ENCODE peak calls at places on chromosomes 2 and 18, in ten cellular contexts. Z is bronchial epithelial cell, F is psoas muscle, C is fibroblast of pulmonary artery, E is BJ, J is cardiac fibroblast, D is GM12865, P is endodermal cell, U is IMR-90, S is A673. Q is an unnamed sample.

GRCh38 chr2:53567073-53567472 is 200.5 kb upstream of the CHAC2 start:
- DNase-seq in Z (no peak), F (no peak), C (no peak), E (no peak), J (no peak), D (no peak), P (no peak), U (no peak), S (no peak), Q (no peak)

GRCh38 chr2:30775833-30776232 is 31.4 kb downstream of the CAPN13 start:
- DNase-seq in Z (no peak), F (no peak), C (no peak), E (no peak), J (no peak), D (no peak), P (peak), U (no peak), S (no peak), Q (no peak)

GRCh38 chr2:119012345-119013301 is 70.6 kb downstream of the MARCO start:
- DNase-seq in Z (no peak), F (no peak), C (no peak), E (no peak), J (no peak), D (no peak), P (peak), U (no peak), S (no peak), Q (no peak)

GRCh38 chr2:86331391-86331790 is 6.0 kb downstream of the REEP1 start:
- DNase-seq in Z (no peak), F (no peak), C (no peak), E (no peak), J (no peak), D (no peak), P (no peak), U (no peak), S (no peak), Q (no peak)

GRCh38 chr2:26595146-26595545 is 46.0 kb downstream of the CIB4 start:
- DNase-seq in Z (no peak), F (no peak), C (no peak), E (no peak), J (no peak), D (no peak), P (peak), U (no peak), S (no peak), Q (no peak)

GRCh38 chr2:43270930-43271615 is 44.7 kb upstream of the ZFP36L2 start:
- DNase-seq in Z (peak), F (no peak), C (no peak), E (no peak), J (no peak), D (no peak), P (peak), U (no peak), S (no peak), Q (no peak)

GRCh38 chr2:119383410-119384140 is 16.8 kb downstream of the DBI start:
- DNase-seq in Z (no peak), F (no peak), C (no peak), E (no peak), J (no peak), D (no peak), P (no peak), U (no peak), S (no peak), Q (peak)

GRCh38 chr2:28577796-28578680 is 82.2 kb downstream of the PLB1 start:
- DNase-seq in Z (no peak), F (no peak), C (no peak), E (no peak), J (no peak), D (no peak), P (no peak), U (no peak), S (no peak), Q (no peak)

GRCh38 chr2:234670052-234670451 is 173.2 kb upstream of the ARL4C start:
- DNase-seq in Z (peak), F (no peak), C (peak), E (no peak), J (peak), D (no peak), P (peak), U (peak), S (no peak), Q (peak)

GRCh38 chr2:9473985-9474360 is 378 bp upstream of the IAH1 start:
- DNase-seq in Z (no peak), F (peak), C (peak), E (no peak), J (peak), D (peak), P (no peak), U (no peak), S (peak), Q (no peak)

GRCh38 chr18:10659000-10659399 is 133.2 kb downstream of the NAPG start:
- DNase-seq in Z (no peak), F (no peak), C (no peak), E (no peak), J (no peak), D (no peak), P (no peak), U (no peak), S (no peak), Q (no peak)

GRCh38 chr2:20479835-20480234 is 33.0 kb downstream of the RHOB start:
- DNase-seq in Z (no peak), F (no peak), C (no peak), E (no peak), J (no peak), D (no peak), P (peak), U (no peak), S (no peak), Q (no peak)

GRCh38 chr2:192741889-192742288 is 547.2 kb upstream of the TMEFF2 start:
- DNase-seq in Z (peak), F (no peak), C (peak), E (no peak), J (no peak), D (no peak), P (peak), U (no peak), S (peak), Q (peak)

GRCh38 chr2:121888189-121888557 is 132.7 kb downstream of the TSN start:
- DNase-seq in Z (peak), F (no peak), C (no peak), E (no peak), J (no peak), D (peak), P (peak), U (no peak), S (peak), Q (peak)
- TF ChIP-seq CTCF in Z (peak), F (peak), C (peak), E (peak), J (peak), D (peak), P (peak), U (no peak), S (peak), Q (peak)

GRCh38 chr18:21598726-21599584 is 1.5 kb downstream of the ESCO1 start:
- DNase-seq in Z (no peak), F (no peak), C (peak), E (no peak), J (peak), D (peak), P (peak), U (no peak), S (no peak), Q (peak)
- H3K4me3 ChIP-seq in Z (peak), F (peak), C (peak), E (peak), J (peak), D (peak), P (peak), U (peak), S (peak), Q (peak)

DNA sequence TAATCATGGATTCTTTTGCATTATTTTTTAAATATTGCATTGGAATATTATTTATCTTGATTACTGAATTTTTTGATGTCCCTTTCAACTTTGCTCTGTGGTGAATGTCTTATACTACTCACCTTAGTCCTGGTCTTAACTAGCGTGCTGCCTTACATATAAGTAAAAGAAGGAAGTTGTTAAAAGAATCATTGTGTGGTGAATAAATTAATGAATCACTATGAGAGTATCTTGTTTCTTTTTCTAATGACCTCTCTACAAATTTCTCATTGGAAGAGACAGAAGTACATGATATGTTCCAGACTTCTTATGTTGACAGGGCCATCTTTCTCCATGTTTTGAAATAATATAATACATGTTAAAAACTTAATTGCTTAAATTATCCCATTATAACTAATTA is 432.6 kb upstream of the MMADHC start:
- DNase-seq in Z (peak), F (no peak), C (no peak), E (no peak), J (no peak), D (no peak), P (no peak), U (no peak), S (no peak), Q (peak)
- TF ChIP-seq CTCF in Z (no peak), F (no peak), C (no peak), E (no peak), J (no peak), D (no peak), P (no peak), U (no peak), S (no peak), Q (no peak)

GRCh38 chr2:88450925-88451575 is 1.4 kb downstream of the FOXI3 start:
- DNase-seq in Z (no peak), F (no peak), C (no peak), E (no peak), J (no peak), D (no peak), P (no peak), U (no peak), S (no peak), Q (no peak)
- H3K4me3 ChIP-seq in Z (no peak), F (no peak), C (no peak), E (no peak), J (no peak), D (no peak), P (peak), U (no peak), S (no peak), Q (no peak)

GRCh38 chr18:45316127-45316526 is 299.1 kb upstream of the SLC14A2 start:
- DNase-seq in Z (no peak), F (no peak), C (no peak), E (no peak), J (no peak), D (no peak), P (peak), U (no peak), S (no peak), Q (no peak)
- TF ChIP-seq CTCF in Z (no peak), F (no peak), C (no peak), E (no peak), J (no peak), D (no peak), P (peak), U (no peak), S (no peak), Q (no peak)

DNA sequence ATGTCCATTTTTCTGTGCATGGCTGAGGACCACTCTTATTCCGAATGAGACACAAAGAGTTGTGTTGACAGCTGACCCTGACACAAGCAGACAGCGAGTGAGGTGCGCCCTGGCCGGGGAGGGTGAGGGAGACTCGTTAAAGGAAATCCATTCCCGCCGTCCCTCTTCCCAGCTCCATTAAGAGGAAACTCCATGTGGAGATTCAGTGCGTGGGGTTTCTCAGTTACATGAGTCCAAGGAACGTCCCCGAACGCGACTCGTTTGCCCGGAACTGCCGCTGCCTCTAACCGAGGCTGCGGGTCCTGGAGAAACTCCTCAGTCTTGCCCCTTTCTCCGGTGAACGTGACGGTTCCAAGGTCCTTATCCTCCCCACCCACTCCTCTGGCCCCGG is 1.0 kb downstream of the GREB1L start:
- DNase-seq in Z (no peak), F (no peak), C (no peak), E (no peak), J (peak), D (no peak), P (peak), U (no peak), S (no peak), Q (peak)
- H3K4me3 ChIP-seq in Z (peak), F (peak), C (peak), E (peak), J (peak), D (no peak), P (peak), U (no peak), S (no peak), Q (peak)

DNA sequence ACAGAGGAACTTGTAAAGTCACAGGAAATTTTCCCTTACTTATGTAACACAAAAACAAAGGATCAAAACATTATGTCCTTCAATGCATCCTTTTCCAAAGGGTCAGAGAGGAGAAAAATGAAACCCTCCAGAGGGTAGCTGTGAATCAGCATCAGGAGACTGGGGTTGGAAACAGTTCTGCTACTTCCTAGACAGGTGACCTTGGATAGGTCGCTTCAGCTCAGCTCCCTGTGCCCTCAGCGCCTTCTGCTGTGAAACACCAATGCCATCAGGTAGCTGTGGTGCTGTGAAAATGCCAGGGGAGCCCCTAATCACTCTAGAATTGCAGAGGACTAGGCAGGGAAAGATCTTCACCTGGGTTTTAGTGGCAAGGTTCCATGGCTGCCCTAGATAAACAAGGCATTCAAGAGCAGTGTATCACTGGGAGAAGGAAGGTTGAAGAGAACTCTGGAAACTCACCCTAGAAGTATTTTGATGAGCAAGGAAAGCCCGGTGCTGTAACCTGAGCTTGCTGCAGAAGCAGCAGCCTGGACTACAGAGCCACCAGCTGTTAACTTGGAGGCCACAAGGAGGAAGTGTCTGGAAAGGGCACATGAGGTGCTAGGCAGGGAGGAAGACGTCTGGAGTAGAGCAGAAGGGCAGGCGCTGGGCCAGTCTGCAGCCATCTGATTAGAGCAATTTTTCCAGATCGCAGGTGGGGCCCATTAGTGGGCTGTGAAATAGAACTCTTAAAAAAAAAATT is 100.7 kb upstream of the MCFD2 start:
- DNase-seq in Z (peak), F (peak), C (peak), E (peak), J (peak), D (no peak), P (peak), U (peak), S (no peak), Q (peak)
- TF ChIP-seq CTCF in Z (peak), F (no peak), C (peak), E (peak), J (peak), D (no peak), P (peak), U (peak), S (no peak), Q (peak)

DNA sequence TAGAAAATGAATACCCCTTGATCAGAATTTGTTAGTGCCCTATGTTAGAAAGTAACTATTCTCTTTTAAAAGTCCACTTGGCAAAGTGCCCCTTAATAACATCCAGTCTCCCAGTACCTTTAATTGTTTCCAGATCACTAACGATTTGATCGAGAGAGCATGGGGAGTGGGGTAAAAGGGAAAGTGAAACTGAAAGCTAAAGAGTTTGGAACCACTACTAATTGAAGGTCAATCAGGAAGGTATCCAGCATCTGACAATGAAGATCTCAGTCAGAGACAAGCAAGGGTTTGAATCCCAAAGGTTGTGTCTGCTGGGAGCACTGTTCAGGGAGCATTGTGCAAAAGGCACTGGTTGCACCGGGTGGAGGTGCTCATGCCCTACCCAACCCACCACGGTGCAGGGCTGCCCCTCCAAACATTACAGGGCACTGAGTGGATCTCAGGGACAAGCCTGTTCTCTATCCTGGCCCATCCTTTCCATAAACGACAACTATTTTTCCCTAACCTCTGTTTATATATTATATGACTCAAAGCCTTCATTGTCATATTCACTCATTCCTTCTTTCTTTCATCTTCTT is 14.6 kb upstream of the RIT2 start:
- DNase-seq in Z (no peak), F (no peak), C (no peak), E (no peak), J (peak), D (no peak), P (no peak), U (no peak), S (peak), Q (no peak)
- H3K4me3 ChIP-seq in Z (no peak), F (peak), C (peak), E (peak), J (peak), D (no peak), P (no peak), U (no peak), S (peak), Q (no peak)

GRCh38 chr2:191479680-191480023 is 198.3 kb upstream of the NABP1 start:
- DNase-seq in Z (no peak), F (no peak), C (no peak), E (no peak), J (no peak), D (peak), P (no peak), U (no peak), S (no peak), Q (no peak)
- TF ChIP-seq CTCF in Z (no peak), F (no peak), C (no peak), E (no peak), J (no peak), D (no peak), P (peak), U (no peak), S (no peak), Q (no peak)

GRCh38 chr2:47003641-47004427 is 88.2 kb upstream of the MCFD2 start:
- DNase-seq in Z (no peak), F (no peak), C (no peak), E (no peak), J (peak), D (no peak), P (no peak), U (no peak), S (no peak), Q (no peak)

GRCh38 chr2:46999857-47000678 is 84.5 kb upstream of the MCFD2 start:
- DNase-seq in Z (no peak), F (no peak), C (no peak), E (no peak), J (no peak), D (no peak), P (no peak), U (no peak), S (no peak), Q (no peak)

GRCh38 chr2:47000679-47001075 is 85.1 kb upstream of the MCFD2 start:
- DNase-seq in Z (no peak), F (no peak), C (no peak), E (no peak), J (no peak), D (no peak), P (no peak), U (no peak), S (no peak), Q (no peak)

GRCh38 chr2:47002480-47003381 is 87.1 kb upstream of the MCFD2 start:
- DNase-seq in Z (peak), F (peak), C (peak), E (no peak), J (peak), D (no peak), P (peak), U (no peak), S (peak), Q (peak)

DNA sequence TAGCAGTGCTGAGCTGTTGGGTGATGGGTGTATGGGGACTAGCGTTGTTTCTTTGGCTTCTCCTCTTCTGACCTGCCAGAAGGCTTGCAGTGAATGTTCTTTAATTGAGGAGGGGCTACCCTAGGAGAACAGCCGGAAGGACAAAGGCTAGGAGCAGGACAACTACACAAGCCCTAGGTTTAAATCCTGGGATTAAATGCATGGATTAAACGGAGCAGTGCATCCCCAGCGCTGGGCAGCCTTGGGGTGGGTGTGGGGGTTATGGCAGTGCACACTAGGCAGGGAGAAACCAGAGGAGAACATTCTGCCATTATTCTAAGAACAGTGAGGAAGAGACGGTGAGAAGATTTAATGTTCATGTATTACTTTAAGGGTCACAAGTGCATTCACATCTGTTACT is 86.4 kb upstream of the MCFD2 start:
- DNase-seq in Z (no peak), F (no peak), C (no peak), E (no peak), J (no peak), D (no peak), P (no peak), U (no peak), S (no peak), Q (no peak)
- H3K4me3 ChIP-seq in Z (no peak), F (no peak), C (no peak), E (no peak), J (no peak), D (no peak), P (no peak), U (no peak), S (no peak), Q (no peak)

Q was measured in epithelial cell of esophagus.